ENCODE peak calls at places on chromosome 17, in eight cellular contexts. C is neural crest cell, L is MM.1S, Q is H9, Y is MCF 10A, N is BJ, S is endothelial cell, D is fibroblast of the aortic adventitia. P is an unnamed sample.

GRCh38 chr17:78468366-78468765 is 89.9 kb downstream of the PGS1 start:
- DNase-seq in Y (no peak), S (no peak), C (no peak), Q (no peak), L (no peak), N (no peak), D (no peak), P (no peak)

GRCh38 chr17:45171338-45172231 is 9.9 kb downstream of the HEXIM2 start:
- DNase-seq in Y (peak), N (no peak), S (no peak), L (no peak), Q (peak), D (no peak), C (no peak), P (no peak)

GRCh38 chr17:48123111-48123510 is 15.5 kb downstream of the SNX11 start:
- DNase-seq in Q (no peak), S (no peak), L (no peak), Y (no peak), D (no peak), C (no peak), N (no peak), P (no peak)

GRCh38 chr17:71519285-71519684 is 601.5 kb upstream of the SOX9 start:
- DNase-seq in Y (peak), Q (no peak), C (no peak), L (no peak), D (no peak), S (no peak), N (no peak), P (no peak)

GRCh38 chr17:77479372-77479781 is 338.6 kb downstream of the SEC14L1 start:
- DNase-seq in D (no peak), Y (no peak), C (no peak), N (no peak), S (no peak), Q (peak), L (no peak), P (no peak)

GRCh38 chr17:74059471-74059870 is 144.0 kb upstream of the RPL38 start:
- DNase-seq in C (no peak), S (no peak), N (no peak), Y (no peak), D (no peak), L (no peak), Q (no peak), P (no peak)

GRCh38 chr17:72788950-72789585 is 303.4 kb downstream of the SLC39A11 start:
- DNase-seq in L (no peak), N (no peak), D (peak), S (no peak), C (no peak), Q (no peak), Y (peak), P (no peak)

GRCh38 chr17:71987634-71988033 is 133.2 kb upstream of the SOX9 start:
- DNase-seq in L (peak), Y (peak), Q (no peak), D (no peak), N (no peak), C (no peak), S (no peak), P (no peak)

GRCh38 chr17:45277992-45278391 is 16.1 kb upstream of the SPATA32 start:
- DNase-seq in D (peak), L (no peak), S (no peak), Q (no peak), C (no peak), Y (no peak), N (no peak), P (no peak)

GRCh38 chr17:77493238-77493812 is 352.6 kb downstream of the SEC14L1 start:
- DNase-seq in N (no peak), D (no peak), S (no peak), C (no peak), Y (no peak), Q (no peak), L (no peak), P (no peak)

GRCh38 chr17:78132086-78132676 is 1.6 kb downstream of the TMC8 start:
- DNase-seq in L (peak), Q (peak), Y (no peak), S (no peak), C (no peak), N (no peak), D (no peak), P (peak)

GRCh38 chr17:75048396-75048933 is 1.4 kb downstream of the KCTD2 start:
- DNase-seq in Y (peak), N (no peak), D (peak), Q (no peak), S (no peak), L (no peak), C (no peak), P (no peak)

GRCh38 chr17:4172356-4172755 is 29.4 kb downstream of the CYB5D2 start:
- DNase-seq in Q (no peak), C (no peak), N (no peak), S (no peak), L (no peak), Y (no peak), D (no peak), P (no peak)

GRCh38 chr17:47714773-47715396 is 18.2 kb upstream of the TBX21 start:
- DNase-seq in L (no peak), Q (no peak), S (no peak), N (no peak), Y (no peak), D (no peak), C (no peak), P (peak)

GRCh38 chr17:78197147-78197830 is 10.1 kb downstream of the AFMID start:
- DNase-seq in C (no peak), S (no peak), D (no peak), N (no peak), Y (no peak), L (no peak), Q (peak), P (no peak)

GRCh38 chr17:29004081-29004692 is 1.6 kb downstream of the SEZ6 start:
- DNase-seq in Y (peak), N (no peak), L (no peak), S (no peak), C (no peak), D (peak), Q (no peak), P (no peak)

GRCh38 chr17:30589431-30589830 is 112.2 kb downstream of the GOSR1 start:
- DNase-seq in C (no peak), Y (no peak), D (no peak), L (no peak), N (no peak), S (no peak), Q (no peak), P (no peak)

GRCh38 chr17:66175892-66176291 is 16.0 kb downstream of the CEP112 start:
- DNase-seq in L (no peak), Q (no peak), Y (no peak), N (no peak), C (no peak), S (no peak), D (no peak), P (no peak)

GRCh38 chr17:62805234-62805633 is 2.9 kb downstream of the MARCHF10 start:
- DNase-seq in Q (no peak), N (no peak), S (no peak), Y (no peak), D (no peak), L (no peak), C (no peak), P (no peak)

GRCh38 chr17:45429338-45430005 is 3.2 kb downstream of the ARHGAP27 start:
- DNase-seq in C (no peak), D (no peak), S (no peak), L (no peak), N (no peak), Y (no peak), Q (peak), P (no peak)

GRCh38 chr17:49708515-49709161 is 874 bp upstream of the SLC35B1 start:
- DNase-seq in N (no peak), L (no peak), Q (peak), C (no peak), D (peak), S (no peak), Y (no peak), P (peak)

GRCh38 chr17:79890706-79891105 is 51.5 kb upstream of the CBX4 start:
- DNase-seq in L (no peak), N (no peak), Q (no peak), D (no peak), C (no peak), S (no peak), Y (peak), P (no peak)

GRCh38 chr17:46929413-46929812 is 6.5 kb downstream of the GOSR2 start:
- DNase-seq in L (no peak), S (no peak), Y (no peak), Q (no peak), N (peak), C (no peak), D (no peak), P (no peak)

GRCh38 chr17:9693755-9694154 is 48.4 kb downstream of the USP43 start:
- DNase-seq in C (no peak), S (no peak), Y (no peak), N (no peak), Q (no peak), D (no peak), L (no peak), P (no peak)

DNA sequence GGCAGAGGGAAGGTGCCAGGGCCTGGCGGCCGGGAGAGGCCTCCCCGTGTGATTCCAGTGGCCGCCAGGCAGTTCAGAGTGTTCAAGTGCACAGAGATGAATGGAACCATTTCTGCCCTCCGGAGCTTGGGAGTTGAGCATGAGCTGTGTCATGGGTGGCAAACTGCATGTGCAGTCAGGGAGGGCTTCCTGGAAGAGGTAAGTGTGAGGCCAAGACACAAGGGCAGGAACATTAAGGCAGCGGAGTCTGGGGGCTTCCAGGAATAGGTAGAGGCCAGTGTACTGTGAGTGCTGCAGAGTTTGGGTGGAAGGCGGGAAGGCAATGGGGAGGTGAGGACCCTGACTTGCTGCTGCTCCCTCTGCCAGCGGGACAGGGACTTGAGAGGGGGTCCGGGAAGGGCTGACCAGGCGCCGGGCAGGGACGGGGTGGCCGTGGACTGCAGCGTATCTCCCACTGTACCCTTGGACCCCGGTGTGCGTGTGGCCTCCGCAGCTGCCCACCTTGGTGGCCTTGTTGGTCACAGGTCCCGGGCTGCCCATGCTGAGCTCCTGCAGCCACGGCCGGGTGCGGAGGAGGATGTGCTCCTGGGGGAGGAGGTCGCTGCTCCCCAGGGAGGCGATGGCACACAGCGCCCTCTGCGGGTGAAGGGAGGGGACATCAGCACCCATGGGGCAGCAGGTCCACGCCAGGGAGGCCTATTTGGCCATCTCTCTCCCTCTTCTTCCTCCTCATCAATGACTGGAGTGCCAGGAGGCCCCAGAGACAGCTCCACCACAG is 7.5 kb upstream of the CEP131 start:
- DNase-seq in L (no peak), N (no peak), S (no peak), D (no peak), C (no peak), Q (no peak), Y (no peak), P (peak)
- TF ChIP-seq CTCF in L (peak), N (peak), S (peak), D (peak), C (peak), Q (peak), Y (peak), P (peak)

GRCh38 chr17:33922971-33923370 is 332.1 kb upstream of the CCL2 start:
- DNase-seq in Q (no peak), Y (no peak), C (no peak), D (no peak), L (no peak), N (no peak), S (no peak), P (no peak)

GRCh38 chr17:33925650-33926049 is 329.4 kb upstream of the CCL2 start:
- DNase-seq in N (no peak), C (no peak), L (no peak), Y (no peak), S (no peak), Q (no peak), D (no peak), P (no peak)

GRCh38 chr17:33924105-33924504 is 331.0 kb upstream of the CCL2 start:
- DNase-seq in L (no peak), Q (no peak), N (no peak), Y (no peak), D (no peak), S (no peak), C (no peak), P (no peak)

GRCh38 chr17:33929181-33929724 is 325.8 kb upstream of the CCL2 start:
- DNase-seq in Q (peak), D (no peak), C (no peak), L (no peak), Y (no peak), S (peak), N (no peak), P (no peak)

DNA sequence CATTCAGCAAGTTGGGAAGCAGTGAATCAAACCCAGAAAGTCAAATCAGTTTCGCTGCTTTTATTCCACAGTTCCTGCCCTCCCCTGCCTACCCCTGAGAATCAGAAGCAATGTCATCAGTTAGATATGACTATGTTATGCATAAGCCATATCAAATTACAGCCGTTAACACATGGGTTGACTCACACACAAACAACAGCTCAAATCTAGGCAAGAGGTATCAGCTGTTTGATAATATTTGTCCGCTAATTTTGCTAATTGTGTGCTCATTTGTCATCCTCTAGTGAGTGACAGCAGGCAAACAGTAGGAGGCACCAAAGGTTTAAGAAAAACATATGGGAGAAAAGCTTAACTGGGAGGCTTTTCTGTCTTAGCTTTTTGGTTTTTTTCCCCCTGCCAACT is 327.4 kb upstream of the CCL2 start:
- DNase-seq in L (peak), C (no peak), Y (no peak), Q (no peak), S (no peak), D (no peak), N (no peak), P (peak)
- TF ChIP-seq CTCF in L (peak), C (no peak), Y (no peak), Q (peak), S (peak), D (no peak), N (no peak), P (peak)

GRCh38 chr17:41583137-41584127 is 3.3 kb downstream of the KRT14 start:
- DNase-seq in D (no peak), L (no peak), N (no peak), Q (no peak), Y (no peak), C (no peak), S (no peak), P (no peak)
- TF ChIP-seq CTCF in D (no peak), L (no peak), N (no peak), Q (peak), Y (no peak), C (no peak), S (no peak), P (no peak)

GRCh38 chr17:42553161-42553818 is 567 bp downstream of the HSD17B1 start:
- DNase-seq in D (no peak), S (no peak), Y (peak), L (no peak), C (no peak), N (no peak), Q (peak), P (no peak)
- TF ChIP-seq CTCF in D (no peak), S (no peak), Y (no peak), L (no peak), C (no peak), N (no peak), Q (no peak), P (no peak)

GRCh38 chr17:20010099-20010863 is 1.1 kb downstream of the SPECC1 start:
- DNase-seq in L (peak), Y (peak), D (peak), C (peak), N (no peak), S (peak), Q (peak), P (no peak)
- TF ChIP-seq CTCF in L (peak), Y (peak), D (peak), C (peak), N (peak), S (no peak), Q (peak), P (no peak)

DNA sequence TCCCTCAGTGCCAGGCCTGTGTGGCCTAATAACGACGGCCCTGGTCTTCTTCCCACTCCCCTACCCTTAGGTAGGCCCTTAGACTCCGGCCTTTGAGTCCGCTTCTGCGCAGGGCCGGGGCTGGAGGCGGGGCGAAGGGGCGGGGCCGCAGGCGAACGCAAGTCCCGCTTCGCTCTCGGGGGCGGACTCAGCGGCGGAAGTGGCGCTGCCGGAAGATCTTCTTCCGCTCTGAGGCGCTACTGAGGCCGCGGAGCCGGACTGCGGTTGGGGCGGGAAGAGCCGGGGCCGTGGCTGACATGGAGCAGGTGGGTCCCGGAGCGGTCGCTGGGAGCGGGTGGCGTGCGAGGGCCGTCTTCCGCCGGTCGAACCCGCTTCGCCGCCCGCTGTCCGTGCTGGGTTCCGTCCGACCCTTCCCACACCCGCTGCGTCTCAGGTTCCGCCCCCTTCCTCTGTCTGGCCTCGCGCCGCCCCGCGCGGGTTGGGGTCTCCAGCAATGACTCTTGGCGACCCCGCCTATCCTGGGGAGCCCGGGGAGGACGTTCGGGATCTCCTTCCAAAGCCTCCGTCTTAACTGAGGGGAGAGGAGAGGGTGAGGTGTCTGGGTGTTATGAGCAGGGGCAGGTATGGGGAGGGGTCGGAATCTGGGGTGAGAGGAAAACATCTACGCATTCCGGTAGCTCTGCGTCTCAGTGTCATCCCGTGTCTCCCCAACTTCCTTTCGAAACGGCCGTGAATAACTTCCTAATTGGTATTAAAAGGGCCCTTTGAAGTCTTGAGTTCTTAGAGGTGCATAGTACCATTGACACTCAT is at the start of gene STARD3:
- DNase-seq in S (peak), L (peak), N (no peak), Y (peak), Q (peak), C (peak), D (peak), P (peak)
- TF ChIP-seq CTCF in S (peak), L (no peak), N (peak), Y (peak), Q (peak), C (no peak), D (peak), P (peak)

DNA sequence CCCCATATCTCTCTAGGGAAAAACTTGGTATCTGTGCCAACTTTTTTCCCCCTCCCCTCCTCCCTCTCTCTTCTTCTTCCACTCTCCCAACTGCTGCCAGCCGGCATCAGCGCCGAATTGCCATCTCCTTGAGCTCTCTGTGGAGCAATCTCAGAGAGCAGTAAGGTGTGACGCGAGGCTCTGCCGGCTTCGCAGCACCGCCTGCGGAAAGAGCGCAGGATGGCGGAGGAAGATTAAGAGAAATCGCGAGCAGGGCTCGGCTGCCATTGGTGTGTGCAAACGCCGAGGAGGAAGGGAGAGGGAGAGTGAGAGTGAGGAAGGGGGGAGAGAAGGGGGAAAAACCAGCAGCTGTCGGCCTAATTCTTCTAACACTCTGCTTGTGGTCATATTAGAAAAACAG is 44.2 kb downstream of the NEUROD2 start:
- DNase-seq in S (peak), Y (no peak), D (no peak), L (no peak), N (no peak), C (no peak), Q (peak), P (no peak)
- TF ChIP-seq CTCF in S (no peak), Y (no peak), D (no peak), L (no peak), N (no peak), C (no peak), Q (no peak), P (no peak)

DNA sequence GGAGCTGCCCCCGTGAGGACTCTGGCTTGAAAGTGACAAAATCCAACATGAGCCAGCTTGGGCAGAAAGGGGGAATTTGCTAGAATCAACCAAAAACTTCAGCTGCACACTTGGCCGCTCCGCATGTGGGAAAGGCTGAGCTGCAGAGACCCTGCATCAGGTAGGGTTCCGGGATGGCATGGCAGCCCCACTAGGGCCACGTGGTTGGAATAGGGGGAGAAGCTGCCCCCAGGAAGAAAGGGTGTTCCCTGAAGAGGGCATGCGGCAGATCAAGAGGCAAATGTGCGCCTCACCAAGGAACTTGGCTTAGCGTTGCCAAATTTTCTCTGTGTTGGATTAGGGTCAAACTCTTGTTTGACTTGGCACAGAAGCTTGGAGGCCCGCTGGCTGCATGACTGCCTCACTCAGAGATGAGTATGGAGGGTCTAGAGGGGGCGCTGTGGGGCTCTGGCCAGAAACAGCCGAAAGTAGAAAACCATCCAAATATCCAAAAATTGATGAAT is 29.2 kb upstream of the WFIKKN2 start:
- DNase-seq in S (no peak), Y (peak), Q (peak), C (no peak), N (no peak), L (no peak), D (peak), P (no peak)
- TF ChIP-seq CTCF in S (no peak), Y (no peak), Q (peak), C (no peak), N (no peak), L (no peak), D (peak), P (no peak)